ENCODE peak calls at places on chromosomes 7 and 10, in seven cellular contexts. Z is GM12878, G is HCT116, Y is H1, C is SK-N-SH, F is HepG2, L is K562. D is an unnamed sample.

GRCh38 chr7:30028749-30029635 is 780 bp downstream of the PLEKHA8 start:
- DNase-seq in Z (no peak), G (peak), Y (no peak), C (no peak), F (peak), L (no peak), D (peak)

GRCh38 chr10:91635401-91636400 is 2.8 kb upstream of the PPP1R3C start:
- DNase-seq in Z (no peak), G (peak), Y (no peak), C (peak), F (peak), L (peak), D (peak)

GRCh38 chr7:144144426-144144825 is 21.4 kb downstream of the OR2A14 start:
- DNase-seq in Z (no peak), G (no peak), Y (no peak), C (no peak), F (no peak), L (no peak), D (no peak)

GRCh38 chr10:96556003-96556402 is 30.8 kb downstream of the TM9SF3 start:
- DNase-seq in Z (no peak), G (no peak), Y (no peak), C (peak), F (peak), L (no peak), D (peak)

GRCh38 chr10:114042895-114043531 is 653 bp upstream of the ADRB1 start:
- DNase-seq in Z (no peak), G (peak), Y (no peak), C (peak), F (no peak), L (no peak), D (peak)

GRCh38 chr7:471191-471865 is 48.3 kb downstream of the PDGFA start:
- DNase-seq in Z (no peak), G (no peak), Y (no peak), C (no peak), F (no peak), L (peak), D (no peak)

GRCh38 chr7:29843738-29844137 is 37.4 kb downstream of the WIPF3 start:
- DNase-seq in Z (no peak), G (no peak), Y (no peak), C (no peak), F (no peak), L (no peak), D (no peak)

GRCh38 chr7:29479606-29480200 is 83.9 kb upstream of the PRR15 start:
- DNase-seq in Z (no peak), G (no peak), Y (no peak), C (no peak), F (no peak), L (no peak), D (no peak)

GRCh38 chr10:30127120-30127541 is 67.7 kb upstream of the JCAD start:
- DNase-seq in Z (no peak), G (no peak), Y (no peak), C (no peak), F (no peak), L (no peak), D (no peak)

GRCh38 chr7:738241-738640 is 11.2 kb upstream of the PRKAR1B start:
- DNase-seq in Z (no peak), G (no peak), Y (no peak), C (no peak), F (no peak), L (no peak), D (no peak)

GRCh38 chr10:49001402-49001801 is 61.8 kb upstream of the LRRC18 start:
- DNase-seq in Z (no peak), G (no peak), Y (peak), C (peak), F (peak), L (peak), D (no peak)

GRCh38 chr7:157983442-157984137 is 604.0 kb downstream of the PTPRN2 start:
- DNase-seq in Z (no peak), G (no peak), Y (no peak), C (peak), F (no peak), L (no peak), D (peak)

GRCh38 chr7:87206361-87206760 is 13.2 kb downstream of the TMEM243 start:
- DNase-seq in Z (no peak), G (no peak), Y (no peak), C (no peak), F (peak), L (no peak), D (no peak)

GRCh38 chr10:64041989-64042490 is 520.8 kb downstream of the REEP3 start:
- DNase-seq in Z (no peak), G (no peak), Y (no peak), C (peak), F (no peak), L (no peak), D (no peak)

GRCh38 chr10:124701881-124702656 is 42.1 kb downstream of the FAM53B start:
- DNase-seq in Z (no peak), G (no peak), Y (no peak), C (no peak), F (no peak), L (peak), D (no peak)

GRCh38 chr10:124705021-124705740 is 39.0 kb downstream of the FAM53B start:
- DNase-seq in Z (no peak), G (no peak), Y (no peak), C (no peak), F (no peak), L (no peak), D (no peak)

GRCh38 chr10:124704428-124704805 is 39.8 kb downstream of the FAM53B start:
- DNase-seq in Z (no peak), G (no peak), Y (no peak), C (no peak), F (no peak), L (no peak), D (no peak)

GRCh38 chr10:124703372-124703771 is 40.8 kb downstream of the FAM53B start:
- DNase-seq in Z (no peak), G (no peak), Y (no peak), C (no peak), F (no peak), L (no peak), D (no peak)

DNA sequence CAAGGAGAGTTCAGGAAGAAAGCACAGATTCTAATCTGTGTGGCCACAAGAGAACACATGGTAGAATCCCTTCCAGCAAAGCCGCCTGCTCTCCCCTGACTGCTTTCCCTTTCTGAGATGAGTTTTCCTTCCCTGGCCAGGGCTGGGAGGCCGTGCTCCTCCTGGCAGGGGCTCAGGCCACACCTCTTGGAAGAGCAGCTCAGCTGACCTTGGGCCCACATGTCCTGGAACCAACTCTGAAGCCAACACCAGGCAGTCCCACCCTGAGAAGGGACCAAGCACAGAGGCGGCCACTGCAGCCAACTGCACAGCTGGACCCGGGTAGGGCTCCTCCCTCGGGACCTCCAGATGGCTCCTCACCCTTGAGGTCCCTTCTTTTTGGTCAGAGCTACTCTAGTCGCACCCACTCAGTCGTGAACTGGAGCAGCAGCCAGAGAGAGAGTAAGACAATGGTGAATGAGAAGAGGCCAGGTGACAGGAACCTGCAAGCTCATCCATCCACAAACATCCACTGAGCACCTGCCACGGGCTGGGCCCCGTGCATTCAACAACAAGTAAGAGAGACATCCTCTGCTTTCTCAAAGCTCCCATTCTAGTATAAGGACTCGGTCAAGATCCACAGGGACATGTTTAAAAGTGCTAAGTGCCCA is 40.3 kb downstream of the FAM53B start:
- DNase-seq in Z (no peak), G (no peak), Y (no peak), C (no peak), F (no peak), L (no peak), D (no peak)
- TF ChIP-seq JUND in Z (no peak), G (no peak), Y (no peak), C (no peak), F (no peak), L (no peak), D (no peak)

GRCh38 chr10:128776617-128777016 is 650.4 kb upstream of the MKI67 start:
- DNase-seq in Z (no peak), G (no peak), Y (no peak), C (no peak), F (no peak), L (no peak), D (no peak)

GRCh38 chr10:128784444-128784843 is 658.2 kb upstream of the MKI67 start:
- DNase-seq in Z (no peak), G (no peak), Y (no peak), C (no peak), F (no peak), L (no peak), D (no peak)

GRCh38 chr10:128780379-128780778 is 654.2 kb upstream of the MKI67 start:
- DNase-seq in Z (no peak), G (no peak), Y (no peak), C (no peak), F (no peak), L (no peak), D (no peak)

GRCh38 chr10:128779457-128779856 is 653.2 kb upstream of the MKI67 start:
- DNase-seq in Z (no peak), G (no peak), Y (no peak), C (no peak), F (no peak), L (no peak), D (no peak)

DNA sequence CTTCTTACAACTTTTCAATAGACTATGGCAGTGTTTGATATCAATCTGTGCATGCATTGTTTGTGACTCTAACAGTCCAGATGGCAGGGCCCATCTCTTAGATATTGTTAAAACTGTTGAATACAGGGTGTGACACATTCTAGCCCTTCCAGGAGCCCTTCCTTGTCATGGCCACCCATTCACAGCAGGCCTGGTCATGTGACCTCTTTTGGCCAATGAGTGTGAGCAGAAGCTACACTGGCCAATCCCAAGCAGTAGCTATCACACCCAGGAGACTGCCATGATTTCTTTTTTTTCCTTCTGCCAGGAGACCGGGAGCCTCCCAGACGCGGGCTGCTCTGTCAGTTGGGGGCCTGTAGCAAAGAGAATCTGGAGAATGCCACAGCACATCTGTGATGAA is 655.4 kb upstream of the MKI67 start:
- DNase-seq in Z (no peak), G (no peak), Y (no peak), C (no peak), F (no peak), L (peak), D (no peak)
- TF ChIP-seq JUND in Z (no peak), G (no peak), Y (no peak), C (no peak), F (no peak), L (no peak), D (no peak)

DNA sequence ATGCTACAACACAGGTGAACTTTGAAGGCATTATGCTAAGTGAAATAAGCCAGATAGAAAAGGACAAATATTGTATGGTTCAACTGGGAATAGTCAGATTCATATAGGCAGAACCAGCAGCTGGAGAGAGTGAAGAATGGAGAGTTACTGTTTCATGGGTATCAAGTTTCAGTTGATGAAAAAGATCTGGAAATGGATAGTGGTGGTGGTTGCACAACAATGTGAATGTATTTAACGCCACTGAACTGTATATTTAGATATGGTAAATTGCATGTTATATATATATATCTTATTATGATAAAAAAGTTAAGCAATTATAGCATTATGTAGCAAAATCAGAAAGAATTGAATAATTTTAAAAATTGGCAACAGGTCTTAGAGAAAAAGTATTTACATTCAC is 3.9 kb downstream of the LMBR1 start:
- DNase-seq in Z (no peak), G (no peak), Y (no peak), C (no peak), F (no peak), L (no peak), D (no peak)
- TF ChIP-seq JUND in Z (no peak), G (no peak), Y (no peak), C (no peak), F (no peak), L (no peak), D (no peak)

GRCh38 chr10:50384839-50385238 is 133.5 kb upstream of the ASAH2 start:
- DNase-seq in Z (no peak), G (no peak), Y (no peak), C (no peak), F (no peak), L (no peak), D (no peak)

GRCh38 chr10:50385610-50386009 is 134.3 kb upstream of the ASAH2 start:
- DNase-seq in Z (no peak), G (no peak), Y (no peak), C (no peak), F (peak), L (no peak), D (no peak)

GRCh38 chr10:50387736-50388081 is 136.4 kb upstream of the ASAH2 start:
- DNase-seq in Z (no peak), G (no peak), Y (no peak), C (no peak), F (no peak), L (no peak), D (no peak)

GRCh38 chr10:50388181-50388580 is 136.9 kb upstream of the ASAH2 start:
- DNase-seq in Z (no peak), G (no peak), Y (no peak), C (no peak), F (no peak), L (no peak), D (no peak)

GRCh38 chr10:50386992-50387735 is 135.8 kb upstream of the ASAH2 start:
- DNase-seq in Z (no peak), G (no peak), Y (no peak), C (no peak), F (no peak), L (no peak), D (no peak)
- TF ChIP-seq JUND in Z (no peak), G (no peak), Y (no peak), C (no peak), F (no peak), L (no peak), D (no peak)

GRCh38 chr10:24349379-24350110 is 140.6 kb downstream of the KIAA1217 start:
- DNase-seq in Z (no peak), G (no peak), Y (no peak), C (no peak), F (no peak), L (no peak), D (no peak)
- TF ChIP-seq JUND in Z (no peak), G (no peak), Y (no peak), C (no peak), F (no peak), L (no peak), D (no peak)

GRCh38 chr7:54969190-54969967 is 49.4 kb upstream of the EGFR start:
- DNase-seq in Z (no peak), G (no peak), Y (no peak), C (no peak), F (no peak), L (no peak), D (no peak)
- TF ChIP-seq JUND in Z (no peak), G (no peak), Y (no peak), C (peak), F (no peak), L (no peak), D (no peak)

DNA sequence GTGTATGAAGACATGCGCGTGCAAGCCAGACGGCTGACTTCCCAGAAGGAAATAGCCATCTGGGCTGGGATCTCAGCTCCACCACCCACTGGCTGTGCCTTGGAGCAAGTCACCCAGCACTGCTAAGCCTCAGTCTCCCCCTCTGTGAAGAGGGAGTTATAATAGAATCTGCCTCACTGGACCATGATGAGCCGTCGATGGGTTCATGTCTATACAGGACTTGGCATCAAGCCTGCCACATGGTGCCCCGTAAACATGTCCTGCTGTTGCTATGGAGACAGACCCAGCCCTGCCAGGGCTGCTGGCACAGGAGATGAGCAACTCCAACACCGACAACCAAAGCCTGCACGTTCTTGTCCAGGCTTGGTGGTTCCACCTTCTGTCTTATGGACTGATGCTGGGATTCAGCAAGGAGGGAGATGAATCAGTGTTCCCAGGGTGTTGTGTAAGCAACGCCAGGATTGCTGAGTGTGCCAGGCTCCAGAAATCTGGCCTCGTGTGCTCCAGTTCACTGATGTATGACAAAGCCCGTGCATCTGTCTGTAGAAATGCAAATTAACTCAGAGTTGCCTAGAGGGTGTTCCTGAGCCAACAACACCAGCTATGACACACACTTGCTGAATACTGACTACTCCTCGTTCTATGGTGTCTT is 5.6 kb downstream of the GPR15LG start:
- DNase-seq in Z (no peak), G (no peak), Y (no peak), C (peak), F (no peak), L (no peak), D (no peak)
- TF ChIP-seq JUND in Z (no peak), G (no peak), Y (no peak), C (no peak), F (no peak), L (no peak), D (no peak)

DNA sequence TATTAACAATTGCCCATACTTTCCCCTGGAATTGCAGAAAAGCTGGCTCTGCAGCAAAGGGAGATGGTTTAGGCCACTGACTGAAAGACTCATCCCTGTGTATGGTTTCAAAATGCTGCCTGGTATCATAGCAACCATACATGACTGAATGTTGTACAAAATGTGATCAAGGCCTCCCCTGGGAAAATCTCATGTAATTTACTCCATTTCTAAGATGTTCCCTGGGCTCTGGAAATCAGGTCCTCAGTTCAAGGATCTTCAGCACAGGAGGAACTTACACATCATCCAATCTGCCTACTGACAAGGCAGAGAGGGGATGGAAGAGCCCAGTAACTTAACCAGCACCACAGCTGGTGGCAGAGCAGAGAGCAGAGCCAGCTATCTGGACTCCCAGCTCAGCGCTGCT is 111.8 kb downstream of the JAZF1 start:
- DNase-seq in Z (no peak), G (no peak), Y (no peak), C (no peak), F (no peak), L (no peak), D (no peak)
- TF ChIP-seq JUND in Z (no peak), G (no peak), Y (no peak), C (no peak), F (no peak), L (no peak), D (no peak)